ENCODE peak calls at places on chromosomes 2 and 18, in seven cellular contexts. One of them, this sample, is unnamed.

GRCh38 chr2:160666677-160667061 is 173.1 kb upstream of the RBMS1 start:
- DNase-seq in activated CD4-positive, alpha-beta memory T cell treated with anti-CD3 and anti-CD28 coated beads, Interleukin-2, amount 10 ng/mL, durations not matched to agents 7 days and 5 days: no peak
- DNase-seq in NCI-H2171 treated with DMSO at 0.1 percent for 48 hours: no peak
- DNase-seq in astrocyte of the cerebellum: no peak
- DNase-seq in bronchial epithelial cell: no peak
- DNase-seq in NCI-H1092 treated with DMSO at 0.1 percent for 48 hours: no peak
- DNase-seq in body of pancreas: no peak
- DNase-seq in this sample: no peak

GRCh38 chr2:236872971-236873370 is 212.7 kb upstream of the COPS8 start:
- DNase-seq in astrocyte of the cerebellum: no peak
- DNase-seq in NCI-H1092 treated with DMSO at 0.1 percent for 48 hours: no peak
- DNase-seq in activated CD4-positive, alpha-beta memory T cell treated with anti-CD3 and anti-CD28 coated beads, Interleukin-2, amount 10 ng/mL, durations not matched to agents 7 days and 5 days: no peak
- DNase-seq in NCI-H2171 treated with DMSO at 0.1 percent for 48 hours: no peak
- DNase-seq in body of pancreas: no peak
- DNase-seq in bronchial epithelial cell: no peak
- DNase-seq in this sample: no peak

GRCh38 chr2:120863661-120864320 is 128.1 kb downstream of the GLI2 start:
- DNase-seq in astrocyte of the cerebellum: no peak
- DNase-seq in bronchial epithelial cell: peak; percentile 69
- DNase-seq in body of pancreas: no peak
- DNase-seq in activated CD4-positive, alpha-beta memory T cell treated with anti-CD3 and anti-CD28 coated beads, Interleukin-2, amount 10 ng/mL, durations not matched to agents 7 days and 5 days: no peak
- DNase-seq in NCI-H1092 treated with DMSO at 0.1 percent for 48 hours: no peak
- DNase-seq in NCI-H2171 treated with DMSO at 0.1 percent for 48 hours: no peak
- DNase-seq in this sample: no peak

GRCh38 chr2:175154670-175155082 is 13.3 kb downstream of the ATF2 start:
- DNase-seq in body of pancreas: no peak
- DNase-seq in activated CD4-positive, alpha-beta memory T cell treated with anti-CD3 and anti-CD28 coated beads, Interleukin-2, amount 10 ng/mL, durations not matched to agents 7 days and 5 days: peak; percentile 17
- DNase-seq in astrocyte of the cerebellum: peak; percentile 64
- DNase-seq in bronchial epithelial cell: peak; percentile 93
- DNase-seq in NCI-H2171 treated with DMSO at 0.1 percent for 48 hours: no peak
- DNase-seq in NCI-H1092 treated with DMSO at 0.1 percent for 48 hours: no peak
- DNase-seq in this sample: no peak

GRCh38 chr18:13823707-13824395 is at the start of gene MC5R:
- DNase-seq in NCI-H2171 treated with DMSO at 0.1 percent for 48 hours: peak; percentile 28
- DNase-seq in body of pancreas: peak; percentile 57
- DNase-seq in NCI-H1092 treated with DMSO at 0.1 percent for 48 hours: peak; percentile 18
- DNase-seq in bronchial epithelial cell: peak; percentile 20
- DNase-seq in astrocyte of the cerebellum: no peak
- DNase-seq in activated CD4-positive, alpha-beta memory T cell treated with anti-CD3 and anti-CD28 coated beads, Interleukin-2, amount 10 ng/mL, durations not matched to agents 7 days and 5 days: peak; percentile 70
- DNase-seq in this sample: peak; percentile 86

GRCh38 chr2:228767196-228767595 is 503.9 kb downstream of the PID1 start:
- DNase-seq in astrocyte of the cerebellum: peak; percentile 37
- DNase-seq in activated CD4-positive, alpha-beta memory T cell treated with anti-CD3 and anti-CD28 coated beads, Interleukin-2, amount 10 ng/mL, durations not matched to agents 7 days and 5 days: no peak
- DNase-seq in body of pancreas: no peak
- DNase-seq in NCI-H1092 treated with DMSO at 0.1 percent for 48 hours: no peak
- DNase-seq in NCI-H2171 treated with DMSO at 0.1 percent for 48 hours: no peak
- DNase-seq in bronchial epithelial cell: no peak
- DNase-seq in this sample: no peak

GRCh38 chr2:33426666-33427231 is 49.7 kb upstream of the RASGRP3 start:
- DNase-seq in bronchial epithelial cell: peak; percentile 33
- DNase-seq in NCI-H2171 treated with DMSO at 0.1 percent for 48 hours: peak; percentile 68
- DNase-seq in NCI-H1092 treated with DMSO at 0.1 percent for 48 hours: no peak
- DNase-seq in body of pancreas: peak; percentile 70
- DNase-seq in astrocyte of the cerebellum: peak; percentile 29
- DNase-seq in activated CD4-positive, alpha-beta memory T cell treated with anti-CD3 and anti-CD28 coated beads, Interleukin-2, amount 10 ng/mL, durations not matched to agents 7 days and 5 days: no peak
- DNase-seq in this sample: no peak

GRCh38 chr2:234879671-234880455 is 72.0 kb upstream of the SH3BP4 start:
- DNase-seq in astrocyte of the cerebellum: peak; percentile 47
- DNase-seq in NCI-H2171 treated with DMSO at 0.1 percent for 48 hours: no peak
- DNase-seq in bronchial epithelial cell: peak; percentile 74
- DNase-seq in body of pancreas: no peak
- DNase-seq in activated CD4-positive, alpha-beta memory T cell treated with anti-CD3 and anti-CD28 coated beads, Interleukin-2, amount 10 ng/mL, durations not matched to agents 7 days and 5 days: no peak
- DNase-seq in NCI-H1092 treated with DMSO at 0.1 percent for 48 hours: no peak
- DNase-seq in this sample: no peak

GRCh38 chr2:96315400-96316071 is 9.6 kb upstream of the ITPRIPL1 start:
- DNase-seq in bronchial epithelial cell: peak; percentile 41
- DNase-seq in astrocyte of the cerebellum: peak; percentile 86
- DNase-seq in NCI-H1092 treated with DMSO at 0.1 percent for 48 hours: no peak
- DNase-seq in body of pancreas: no peak
- DNase-seq in NCI-H2171 treated with DMSO at 0.1 percent for 48 hours: no peak
- DNase-seq in activated CD4-positive, alpha-beta memory T cell treated with anti-CD3 and anti-CD28 coated beads, Interleukin-2, amount 10 ng/mL, durations not matched to agents 7 days and 5 days: peak; percentile 61
- DNase-seq in this sample: peak; percentile 55

GRCh38 chr2:23400703-23401102 is 15.7 kb downstream of the KLHL29 start:
- DNase-seq in bronchial epithelial cell: no peak
- DNase-seq in activated CD4-positive, alpha-beta memory T cell treated with anti-CD3 and anti-CD28 coated beads, Interleukin-2, amount 10 ng/mL, durations not matched to agents 7 days and 5 days: no peak
- DNase-seq in body of pancreas: no peak
- DNase-seq in NCI-H2171 treated with DMSO at 0.1 percent for 48 hours: no peak
- DNase-seq in NCI-H1092 treated with DMSO at 0.1 percent for 48 hours: no peak
- DNase-seq in astrocyte of the cerebellum: no peak
- DNase-seq in this sample: no peak

GRCh38 chr2:10169053-10169578 is 46.6 kb downstream of the RRM2 start:
- DNase-seq in body of pancreas: no peak
- DNase-seq in NCI-H1092 treated with DMSO at 0.1 percent for 48 hours: no peak
- DNase-seq in bronchial epithelial cell: no peak
- DNase-seq in astrocyte of the cerebellum: no peak
- DNase-seq in activated CD4-positive, alpha-beta memory T cell treated with anti-CD3 and anti-CD28 coated beads, Interleukin-2, amount 10 ng/mL, durations not matched to agents 7 days and 5 days: no peak
- DNase-seq in NCI-H2171 treated with DMSO at 0.1 percent for 48 hours: no peak
- DNase-seq in this sample: no peak

GRCh38 chr2:85216051-85216431 is 82.8 kb downstream of the TCF7L1 start:
- DNase-seq in astrocyte of the cerebellum: no peak
- DNase-seq in body of pancreas: no peak
- DNase-seq in NCI-H1092 treated with DMSO at 0.1 percent for 48 hours: no peak
- DNase-seq in NCI-H2171 treated with DMSO at 0.1 percent for 48 hours: no peak
- DNase-seq in activated CD4-positive, alpha-beta memory T cell treated with anti-CD3 and anti-CD28 coated beads, Interleukin-2, amount 10 ng/mL, durations not matched to agents 7 days and 5 days: no peak
- DNase-seq in bronchial epithelial cell: peak; percentile 41
- DNase-seq in this sample: no peak